ENCODE peak calls at places on chromosomes 13 and 19, in six cellular contexts. B is HTR-8/SVneo; S is NCI-H1436; H is DMS 273 treated with DMSO at 0.1 percent for 48 hours; I is ACHN; O is naive thymus-derived CD4-positive, alpha-beta T cell. V is an unnamed sample.

GRCh38 chr13:105925496-105925895 is 610.0 kb downstream of the EFNB2 start:
- DNase-seq in B (no peak), S (no peak), H (no peak), I (no peak), O (no peak), V (no peak)

GRCh38 chr19:53892301-53892980 is 10.4 kb downstream of the PRKCG start:
- DNase-seq in B (no peak), S (no peak), H (no peak), I (no peak), O (no peak), V (no peak)

GRCh38 chr19:7772752-7773291 is 9.8 kb downstream of the CLEC4M start:
- DNase-seq in B (no peak), S (no peak), H (no peak), I (no peak), O (no peak), V (no peak)

GRCh38 chr13:64314286-64314685 is 2898.6 kb upstream of the PCDH20 start:
- DNase-seq in B (peak; percentile 6), S (no peak), H (no peak), I (no peak), O (no peak), V (no peak)

GRCh38 chr13:40920826-40921225 is 98.3 kb downstream of the ELF1 start:
- DNase-seq in B (no peak), S (no peak), H (no peak), I (peak; percentile 2), O (no peak), V (no peak)

GRCh38 chr19:4636151-4636717 is 3.1 kb upstream of the TNFAIP8L1 start:
- DNase-seq in B (peak; percentile 65), S (peak; percentile 66), H (peak; percentile 70), I (peak; percentile 55), O (peak; percentile 89), V (peak; percentile 25)

GRCh38 chr19:39402417-39403297 is 4.0 kb upstream of the ZFP36 start:
- DNase-seq in B (no peak), S (peak; percentile 39), H (peak; percentile 25), I (peak; percentile 73), O (peak; percentile 85), V (no peak)

GRCh38 chr19:46813570-46814358 is 25.4 kb upstream of the SLC1A5 start:
- DNase-seq in B (no peak), S (no peak), H (no peak), I (no peak), O (no peak), V (no peak)

GRCh38 chr13:20247403-20247802 is 15.3 kb upstream of the GJB6 start:
- DNase-seq in B (no peak), S (no peak), H (no peak), I (no peak), O (no peak), V (no peak)

GRCh38 chr13:62887046-62887445 is 1471.4 kb upstream of the PCDH20 start:
- DNase-seq in B (no peak), S (no peak), H (no peak), I (no peak), O (no peak), V (no peak)

GRCh38 chr19:45179063-45179847 is 671 bp downstream of the BLOC1S3 start:
- DNase-seq in B (no peak), S (no peak), H (no peak), I (peak; percentile 8), O (peak; percentile 63), V (no peak)

GRCh38 chr13:67048084-67048792 is 181.9 kb downstream of the PCDH9 start:
- DNase-seq in B (no peak), S (no peak), H (no peak), I (no peak), O (no peak), V (no peak)

GRCh38 chr13:96238861-96239260 is 149.0 kb downstream of the HS6ST3 start:
- DNase-seq in B (no peak), S (peak; percentile 29), H (no peak), I (no peak), O (no peak), V (no peak)

GRCh38 chr19:18437481-18438330 is at the start of gene ISYNA1:
- DNase-seq in B (no peak), S (peak; percentile 59), H (no peak), I (peak; percentile 57), O (peak; percentile 64), V (peak; percentile 84)

GRCh38 chr13:47886314-47886713 is 114.8 kb downstream of the SUCLA2 start:
- DNase-seq in B (no peak), S (no peak), H (no peak), I (no peak), O (no peak), V (no peak)

GRCh38 chr13:24997367-24997967 is 98.5 kb upstream of the PABPC3 start:
- DNase-seq in B (peak; percentile 8), S (no peak), H (no peak), I (peak; percentile 50), O (no peak), V (peak; percentile 46)

GRCh38 chr13:92187378-92187989 is 789.1 kb downstream of the GPC5 start:
- DNase-seq in B (peak; percentile 22), S (peak; percentile 43), H (no peak), I (peak; percentile 41), O (no peak), V (peak; percentile 36)

GRCh38 chr19:16288544-16288943 is 36.1 kb upstream of the KLF2 start:
- DNase-seq in B (no peak), S (no peak), H (no peak), I (no peak), O (no peak), V (no peak)

V was measured in SW 1271.